ENCODE peak calls at places on chromosomes 1 and 21, in four cellular contexts. U, V, H and F are unnamed samples.

GRCh38 chr1:214525535-214526019 is 25.8 kb downstream of the PTPN14 start:
- DNase-seq in U (no peak), V (no peak), H (peak; percentile 19), F (no peak)

GRCh38 chr1:176954242-176954641 is 210.3 kb downstream of the ASTN1 start:
- DNase-seq in U (no peak), V (no peak), H (no peak), F (no peak)

GRCh38 chr21:33071878-33072306 is 2.0 kb downstream of the OLIG1 start:
- DNase-seq in U (no peak), V (peak; percentile 19), H (no peak), F (no peak)

GRCh38 chr1:112309499-112309898 is 86.5 kb upstream of the CTTNBP2NL start:
- DNase-seq in U (no peak), V (no peak), H (no peak), F (no peak)

GRCh38 chr1:12177156-12177998 is 10.6 kb downstream of the TNFRSF1B start:
- DNase-seq in U (no peak), V (no peak), H (no peak), F (no peak)

GRCh38 chr1:6261615-6261995 is 707 bp upstream of the GPR153 start:
- DNase-seq in U (no peak), V (peak; percentile 79), H (no peak), F (no peak)

GRCh38 chr1:246689409-246689997 is 34.7 kb upstream of the SCCPDH start:
- DNase-seq in U (peak; percentile 86), V (peak; percentile 40), H (peak; percentile 76), F (peak; percentile 88)

GRCh38 chr1:68570859-68571258 is 74.0 kb upstream of the DEPDC1 start:
- DNase-seq in U (no peak), V (no peak), H (no peak), F (no peak)

GRCh38 chr1:6794164-6794563 is 8.9 kb downstream of the CAMTA1 start:
- DNase-seq in U (peak; percentile 28), V (peak; percentile 85), H (peak; percentile 51), F (no peak)

GRCh38 chr1:91283421-91283726 is 121.3 kb downstream of the HFM1 start:
- DNase-seq in U (no peak), V (no peak), H (no peak), F (no peak)

GRCh38 chr1:244301595-244302130 is 150.0 kb downstream of the ADSS2 start:
- DNase-seq in U (no peak), V (no peak), H (no peak), F (no peak)

GRCh38 chr1:87249803-87250202 is 78.9 kb upstream of the LMO4 start:
- DNase-seq in U (no peak), V (no peak), H (no peak), F (no peak)

GRCh38 chr1:47465605-47466004 is 27.8 kb downstream of the FOXD2 start:
- DNase-seq in U (no peak), V (no peak), H (no peak), F (no peak)

GRCh38 chr1:117069220-117069844 is 9.2 kb downstream of the TTF2 start:
- DNase-seq in U (no peak), V (no peak), H (no peak), F (no peak)

GRCh38 chr21:46608672-46609111 is 3.8 kb upstream of the S100B start:
- DNase-seq in U (no peak), V (no peak), H (peak; percentile 69), F (no peak)

GRCh38 chr1:196355206-196355786 is 252.9 kb downstream of the KCNT2 start:
- DNase-seq in U (peak; percentile 31), V (peak; percentile 14), H (peak; percentile 5), F (no peak)

GRCh38 chr1:115493834-115494233 is 147.9 kb upstream of the VANGL1 start:
- DNase-seq in U (no peak), V (no peak), H (no peak), F (no peak)

GRCh38 chr1:171142451-171143121 is 42.5 kb upstream of the FMO2 start:
- DNase-seq in U (peak; percentile 86), V (peak; percentile 92), H (no peak), F (no peak)

GRCh38 chr1:22024485-22025367 is 23.3 kb downstream of the CELA3A start:
- DNase-seq in U (peak; percentile 92), V (peak; percentile 92), H (peak; percentile 84), F (peak; percentile 41)

GRCh38 chr1:227170361-227171166 is 147.7 kb downstream of the CDC42BPA start:
- DNase-seq in U (no peak), V (no peak), H (no peak), F (no peak)

GRCh38 chr21:37455504-37455911 is 88.9 kb downstream of the DYRK1A start:
- DNase-seq in U (no peak), V (no peak), H (peak; percentile 39), F (no peak)

GRCh38 chr1:8765253-8765652 is 52.2 kb downstream of the RERE start:
- DNase-seq in U (no peak), V (no peak), H (no peak), F (no peak)

GRCh38 chr1:2240251-2241156 is 12.4 kb downstream of the SKI start:
- DNase-seq in U (no peak), V (no peak), H (no peak), F (no peak)

GRCh38 chr1:112381324-112382076 is 14.5 kb upstream of the CTTNBP2NL start:
- DNase-seq in U (no peak), V (no peak), H (no peak), F (no peak)